ENCODE peak calls at places on chromosomes 6 and 20, in eight cellular contexts. Q, X, T, Z, M, Y, A and G are unnamed samples.
A peak's percentile ranks its signal among the peaks of the same experiment; 100 is the strongest.

GRCh38 chr6:7169296-7169721 is 61.5 kb downstream of the RREB1 start:
- DNase-seq in Q (peak; percentile 78), X (peak; percentile 87), T (no peak), Z (no peak), M (peak; percentile 67), Y (no peak), A (no peak), G (peak; percentile 92)

GRCh38 chr6:125287718-125288117 is 14.0 kb downstream of the HDDC2 start:
- DNase-seq in Q (no peak), X (no peak), T (no peak), Z (no peak), M (no peak), Y (no peak), A (no peak), G (no peak)

GRCh38 chr6:157714153-157714490 is 108.9 kb upstream of the SNX9 start:
- DNase-seq in Q (no peak), X (no peak), T (no peak), Z (no peak), M (no peak), Y (no peak), A (no peak), G (no peak)

GRCh38 chr20:3560162-3560561 is 89.3 kb downstream of the ATRN start:
- DNase-seq in Q (no peak), X (no peak), T (no peak), Z (no peak), M (no peak), Y (no peak), A (no peak), G (no peak)

GRCh38 chr20:17969276-17969883 is 562 bp downstream of the MGME1 start:
- DNase-seq in Q (no peak), X (no peak), T (peak; percentile 58), Z (peak; percentile 53), M (no peak), Y (peak; percentile 82), A (peak; percentile 66), G (no peak)

GRCh38 chr6:34671362-34671761 is 25.2 kb downstream of the ILRUN start:
- DNase-seq in Q (no peak), X (no peak), T (no peak), Z (no peak), M (no peak), Y (no peak), A (no peak), G (no peak)

GRCh38 chr6:156336096-156336495 is 441.1 kb upstream of the ARID1B start:
- DNase-seq in Q (no peak), X (no peak), T (no peak), Z (peak; percentile 52), M (no peak), Y (no peak), A (no peak), G (peak; percentile 59)

GRCh38 chr20:47917549-47918070 is 132.3 kb upstream of the SULF2 start:
- DNase-seq in Q (no peak), X (no peak), T (no peak), Z (no peak), M (no peak), Y (no peak), A (peak; percentile 65), G (no peak)

GRCh38 chr20:51800132-51800721 is 2.1 kb downstream of the SALL4 start:
- DNase-seq in Q (no peak), X (no peak), T (peak; percentile 78), Z (peak; percentile 92), M (peak; percentile 57), Y (peak; percentile 99), A (peak; percentile 56), G (peak; percentile 83)

GRCh38 chr6:27532820-27533538 is 60.1 kb upstream of the ZNF184 start:
- DNase-seq in Q (no peak), X (no peak), T (no peak), Z (no peak), M (no peak), Y (no peak), A (peak; percentile 71), G (no peak)

GRCh38 chr6:141675957-141676356 is 456.8 kb upstream of the GJE1 start:
- DNase-seq in Q (no peak), X (no peak), T (no peak), Z (no peak), M (no peak), Y (no peak), A (peak; percentile 6), G (no peak)

GRCh38 chr20:17629025-17629424 is 53.0 kb downstream of the RRBP1 start:
- DNase-seq in Q (no peak), X (no peak), T (no peak), Z (no peak), M (no peak), Y (no peak), A (no peak), G (peak; percentile 34)

GRCh38 chr6:166494757-166495486 is 91.6 kb downstream of the RAMACL start:
- DNase-seq in Q (peak; percentile 57), X (peak; percentile 34), T (peak; percentile 78), Z (no peak), M (no peak), Y (no peak), A (no peak), G (no peak)

GRCh38 chr20:64101731-64102621 is 5.4 kb downstream of the NPBWR2 start:
- DNase-seq in Q (no peak), X (no peak), T (peak; percentile 79), Z (peak; percentile 94), M (peak; percentile 52), Y (peak; percentile 92), A (peak; percentile 27), G (peak; percentile 71)

GRCh38 chr20:9886227-9886626 is 47.4 kb upstream of the PAK5 start:
- DNase-seq in Q (no peak), X (no peak), T (no peak), Z (no peak), M (no peak), Y (no peak), A (no peak), G (no peak)

GRCh38 chr20:9884666-9885065 is 45.8 kb upstream of the PAK5 start:
- DNase-seq in Q (no peak), X (no peak), T (no peak), Z (no peak), M (no peak), Y (no peak), A (no peak), G (no peak)

GRCh38 chr20:9889270-9889981 is 50.5 kb upstream of the PAK5 start:
- DNase-seq in Q (no peak), X (no peak), T (no peak), Z (no peak), M (no peak), Y (no peak), A (no peak), G (no peak)

GRCh38 chr20:9878096-9878495 is 39.2 kb upstream of the PAK5 start:
- DNase-seq in Q (no peak), X (no peak), T (no peak), Z (no peak), M (no peak), Y (no peak), A (peak; percentile 15), G (no peak)

GRCh38 chr20:9884061-9884460 is 45.2 kb upstream of the PAK5 start:
- DNase-seq in Q (no peak), X (no peak), T (no peak), Z (peak; percentile 9), M (no peak), Y (peak; percentile 54), A (peak; percentile 24), G (no peak)
- TF ChIP-seq CTCF in Q (no peak), X (no peak), T (no peak), Z (peak; percentile 38), M (no peak), Y (peak; percentile 69), A (peak; percentile 57), G (no peak)

GRCh38 chr6:3061501-3061941 is 6.8 kb upstream of the RIPK1 start:
- DNase-seq in Q (no peak), X (no peak), T (peak; percentile 41), Z (no peak), M (no peak), Y (no peak), A (peak; percentile 88), G (no peak)
- TF ChIP-seq CTCF in Q (no peak), X (no peak), T (no peak), Z (peak; percentile 50), M (no peak), Y (no peak), A (peak; percentile 51), G (no peak)

GRCh38 chr6:149963212-149963461 is 606 bp upstream of the ULBP1 start:
- DNase-seq in Q (no peak), X (no peak), T (peak; percentile 67), Z (no peak), M (no peak), Y (peak; percentile 80), A (peak; percentile 37), G (no peak)

GRCh38 chr6:149962461-149963211 is 1.1 kb upstream of the ULBP1 start:
- DNase-seq in Q (peak; percentile 38), X (no peak), T (no peak), Z (no peak), M (no peak), Y (no peak), A (no peak), G (no peak)

GRCh38 chr6:149960488-149960887 is 3.3 kb upstream of the ULBP1 start:
- DNase-seq in Q (no peak), X (no peak), T (no peak), Z (no peak), M (no peak), Y (no peak), A (no peak), G (no peak)

GRCh38 chr6:149963462-149964242 is at the start of gene ULBP1:
- DNase-seq in Q (peak; percentile 91), X (peak; percentile 91), T (peak; percentile 92), Z (peak; percentile 74), M (peak; percentile 83), Y (peak; percentile 95), A (peak; percentile 89), G (peak; percentile 95)

DNA sequence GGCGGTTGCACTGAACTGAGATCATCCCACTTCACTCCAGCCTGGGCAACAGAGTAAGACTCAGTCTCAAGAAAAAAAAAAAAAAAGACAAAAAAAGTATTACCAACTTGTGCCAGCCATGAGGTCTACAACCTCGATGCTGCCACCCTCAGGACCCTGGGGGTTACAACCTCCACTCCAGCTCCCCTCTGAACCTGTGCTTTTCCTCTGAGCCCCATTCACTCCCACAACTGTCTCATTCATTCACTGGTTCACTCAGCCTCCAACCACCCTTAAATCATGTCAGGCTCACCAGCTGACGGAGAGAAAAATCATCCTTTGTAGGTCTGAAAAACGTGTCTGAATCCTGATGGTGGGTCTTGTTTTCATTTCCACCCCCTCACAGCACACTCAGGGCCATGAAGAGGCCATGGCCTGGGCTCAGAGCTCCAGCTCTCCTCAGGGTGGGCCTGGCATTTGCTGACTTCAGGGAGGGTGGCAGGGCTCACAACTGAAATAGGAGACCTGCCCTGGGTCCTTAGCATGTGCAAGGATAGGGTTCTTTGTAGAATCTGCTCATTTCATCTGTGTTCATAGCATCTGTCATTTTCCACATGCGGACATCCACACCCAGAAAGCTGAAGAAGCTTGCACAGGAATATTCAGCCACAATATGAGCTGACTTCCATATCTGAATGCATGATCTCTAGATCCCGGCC is 1.9 kb upstream of the ULBP1 start:
- DNase-seq in Q (no peak), X (no peak), T (peak; percentile 72), Z (peak; percentile 50), M (no peak), Y (peak; percentile 80), A (peak; percentile 30), G (no peak)
- TF ChIP-seq CTCF in Q (no peak), X (no peak), T (peak; percentile 45), Z (peak; percentile 41), M (no peak), Y (peak; percentile 68), A (no peak), G (no peak)

DNA sequence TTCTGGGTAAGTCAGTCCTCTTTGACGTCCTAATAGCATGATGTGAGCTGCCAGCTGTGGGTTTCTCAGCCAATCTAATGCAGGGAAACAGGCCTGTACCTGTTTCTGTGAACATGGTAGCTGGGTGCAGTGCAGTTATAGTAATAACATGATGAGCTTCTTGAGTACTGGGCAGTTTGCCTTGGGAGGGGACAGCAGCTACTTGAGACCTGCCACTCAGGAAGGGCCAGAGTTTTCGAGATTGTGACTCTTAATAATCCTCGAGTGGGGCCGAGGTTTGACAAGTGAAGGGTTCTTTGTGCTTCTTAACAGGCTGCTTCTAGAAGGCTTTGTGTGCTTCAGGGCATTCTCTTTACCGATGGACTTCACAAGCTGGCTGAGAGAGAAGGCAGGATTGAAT is 180.1 kb downstream of the JARID2 start:
- DNase-seq in Q (no peak), X (no peak), T (no peak), Z (no peak), M (no peak), Y (no peak), A (peak; percentile 38), G (no peak)
- TF ChIP-seq CTCF in Q (no peak), X (no peak), T (no peak), Z (no peak), M (no peak), Y (no peak), A (no peak), G (no peak)